ENCODE peak calls at places on chromosome 12, in five cellular contexts. Y, D, J, N and R are unnamed samples.

GRCh38 chr12:93766802-93767523 is 89.8 kb downstream of the CRADD start:
- DNase-seq in J (peak), Y (no peak), D (no peak), N (no peak), R (no peak)

GRCh38 chr12:58288191-58288590 is 346.8 kb downstream of the ATP23 start:
- DNase-seq in J (no peak), N (no peak), D (no peak), Y (no peak), R (no peak)

GRCh38 chr12:32201996-32202395 is 95.3 kb downstream of the BICD1 start:
- DNase-seq in D (no peak), J (no peak), N (no peak), Y (no peak), R (no peak)

GRCh38 chr12:21607701-21608100 is 3.1 kb upstream of the GYS2 start:
- DNase-seq in J (no peak), N (no peak), Y (no peak), D (no peak), R (no peak)

GRCh38 chr12:72071030-72071429 is 132.4 kb downstream of the TPH2 start:
- DNase-seq in N (no peak), J (no peak), D (no peak), Y (no peak), R (no peak)

GRCh38 chr12:58067610-58068387 is 126.4 kb downstream of the ATP23 start:
- DNase-seq in N (no peak), Y (no peak), D (no peak), J (no peak), R (no peak)

GRCh38 chr12:116783503-116784237 is 45.6 kb downstream of the RNFT2 start:
- DNase-seq in N (no peak), D (no peak), J (no peak), Y (no peak), R (no peak)

GRCh38 chr12:106195638-106196037 is 52.2 kb downstream of the CKAP4 start:
- DNase-seq in J (no peak), Y (no peak), D (no peak), N (peak), R (no peak)

GRCh38 chr12:123752046-123752445 is 10.1 kb upstream of the DNAH10 start:
- DNase-seq in D (no peak), Y (no peak), N (no peak), J (no peak), R (no peak)

GRCh38 chr12:1619599-1619998 is 9.4 kb upstream of the WNT5B start:
- DNase-seq in D (peak), Y (no peak), N (no peak), J (no peak), R (peak)

GRCh38 chr12:96442906-96443305 is 42.7 kb upstream of the CDK17 start:
- DNase-seq in D (no peak), J (no peak), Y (no peak), N (no peak), R (no peak)

GRCh38 chr12:48687595-48687994 is 5.6 kb upstream of the KANSL2 start:
- DNase-seq in N (no peak), D (no peak), Y (no peak), J (no peak), R (no peak)

GRCh38 chr12:26691234-26691970 is 141.6 kb downstream of the ITPR2 start:
- DNase-seq in Y (no peak), J (no peak), N (peak), D (no peak), R (no peak)

GRCh38 chr12:52600941-52601481 is at the start of gene KRT72:
- DNase-seq in D (no peak), Y (peak), N (no peak), J (no peak), R (no peak)

GRCh38 chr12:10501031-10501430 is 4.7 kb upstream of the EIF2S3B start:
- DNase-seq in D (no peak), Y (no peak), J (no peak), N (no peak), R (no peak)

GRCh38 chr12:25959069-25959961 is 833 bp downstream of the RASSF8 start:
- DNase-seq in Y (peak), J (peak), N (no peak), D (no peak), R (no peak)

GRCh38 chr12:53006810-53007742 is 820 bp downstream of the EIF4B start:
- DNase-seq in J (peak), N (peak), Y (peak), D (peak), R (peak)

GRCh38 chr12:29309320-29309902 is 71.6 kb downstream of the ERGIC2 start:
- DNase-seq in N (no peak), Y (no peak), J (no peak), D (no peak), R (no peak)

GRCh38 chr12:56032006-56032405 is 9.7 kb upstream of the RPS26 start:
- DNase-seq in J (no peak), D (no peak), Y (no peak), N (no peak), R (no peak)

GRCh38 chr12:51434305-51434704 is 9.7 kb downstream of the SLC4A8 start:
- DNase-seq in N (no peak), D (no peak), J (no peak), Y (no peak), R (no peak)

GRCh38 chr12:106976013-106976658 is 10.8 kb downstream of the MTERF2 start:
- DNase-seq in Y (no peak), D (no peak), N (peak), J (no peak), R (no peak)

GRCh38 chr12:52185400-52185967 is 6.3 kb downstream of the KRT80 start:
- DNase-seq in J (no peak), D (no peak), Y (no peak), N (no peak), R (no peak)

GRCh38 chr12:66107451-66107915 is 23.1 kb downstream of the LLPH start:
- DNase-seq in N (peak), J (no peak), Y (peak), D (peak), R (peak)

GRCh38 chr12:6553051-6553868 is 2.6 kb downstream of the IFFO1 start:
- DNase-seq in Y (no peak), D (no peak), J (no peak), N (no peak), R (no peak)

GRCh38 chr12:92597997-92598396 is 104.8 kb upstream of the PLEKHG7 start:
- DNase-seq in D (no peak), J (no peak), N (no peak), Y (no peak), R (no peak)

GRCh38 chr12:94793191-94793595 is 142.8 kb upstream of the TMCC3 start:
- DNase-seq in J (no peak), N (no peak), Y (no peak), D (no peak), R (no peak)

GRCh38 chr12:27733052-27733656 is 22.5 kb downstream of the MRPS35 start:
- DNase-seq in D (no peak), Y (no peak), J (no peak), N (peak), R (no peak)

GRCh38 chr12:12384601-12385321 is 27.9 kb downstream of the BORCS5 start:
- DNase-seq in D (no peak), J (no peak), Y (no peak), N (peak), R (no peak)

GRCh38 chr12:57609091-57609780 is 2.0 kb upstream of the ARHGEF25 start:
- DNase-seq in D (no peak), Y (peak), J (no peak), N (no peak), R (no peak)

GRCh38 chr12:54404061-54405004 is 14.7 kb downstream of the ITGA5 start:
- DNase-seq in D (no peak), J (no peak), N (peak), Y (peak), R (no peak)

GRCh38 chr12:11622774-11623375 is 26.6 kb upstream of the ETV6 start:
- DNase-seq in N (no peak), Y (no peak), D (peak), J (no peak), R (no peak)

GRCh38 chr12:132858727-132859266 is 28.6 kb downstream of the CHFR start:
- DNase-seq in N (no peak), Y (no peak), J (no peak), D (no peak), R (no peak)

GRCh38 chr12:128792881-128793280 is 30.9 kb downstream of the SLC15A4 start:
- DNase-seq in N (no peak), D (no peak), J (no peak), Y (no peak), R (no peak)

GRCh38 chr12:96810477-96810876 is 96.6 kb upstream of the NEDD1 start:
- DNase-seq in D (no peak), J (no peak), Y (no peak), N (no peak), R (no peak)

GRCh38 chr12:79121486-79121885 is 256.9 kb downstream of the SYT1 start:
- DNase-seq in D (no peak), J (no peak), Y (no peak), N (no peak), R (no peak)

GRCh38 chr12:118135788-118136558 is at the start of gene PEBP1:
- DNase-seq in N (peak), D (peak), Y (peak), J (peak), R (peak)

GRCh38 chr12:45355750-45356149 is 139.9 kb downstream of the ANO6 start:
- DNase-seq in Y (no peak), J (no peak), D (no peak), N (no peak), R (no peak)

GRCh38 chr12:109752117-109753053 is 38.8 kb downstream of the FAM222A start:
- DNase-seq in J (no peak), D (no peak), Y (no peak), N (peak), R (no peak)

GRCh38 chr12:57372233-57372632 is 58.6 kb downstream of the R3HDM2 start:
- DNase-seq in D (no peak), N (no peak), J (no peak), Y (no peak), R (no peak)

GRCh38 chr12:68842784-68843567 is 35.0 kb downstream of the MDM2 start:
- DNase-seq in N (no peak), Y (no peak), J (no peak), D (no peak), R (no peak)

GRCh38 chr12:68846811-68847210 is 38.8 kb downstream of the MDM2 start:
- DNase-seq in N (no peak), J (no peak), Y (no peak), D (no peak), R (no peak)

GRCh38 chr12:68844318-68844745 is 36.4 kb downstream of the MDM2 start:
- DNase-seq in D (no peak), Y (no peak), J (no peak), N (no peak), R (no peak)

GRCh38 chr12:68842123-68842522 is 34.1 kb downstream of the MDM2 start:
- DNase-seq in N (no peak), Y (no peak), D (no peak), J (no peak), R (no peak)

GRCh38 chr12:68844788-68845695 is 37.1 kb downstream of the MDM2 start:
- DNase-seq in J (no peak), Y (no peak), N (no peak), D (no peak), R (no peak)
- TF ChIP-seq POLR2AphosphoS5 in J (no peak), Y (no peak), N (peak), D (peak), R (no peak)

GRCh38 chr12:103840881-103841689 is at the start of gene NT5DC3:
- DNase-seq in J (peak), N (peak), Y (peak), D (peak), R (peak)

GRCh38 chr12:103839893-103840292 is 1.1 kb downstream of the NT5DC3 start:
- DNase-seq in Y (no peak), D (no peak), J (no peak), N (no peak), R (no peak)

GRCh38 chr12:103840399-103840880 is 594 bp downstream of the NT5DC3 start:
- DNase-seq in Y (no peak), D (no peak), J (peak), N (no peak), R (peak)

GRCh38 chr12:103844296-103844695 is 3.3 kb upstream of the NT5DC3 start:
- DNase-seq in N (no peak), Y (no peak), D (no peak), J (no peak), R (no peak)

DNA sequence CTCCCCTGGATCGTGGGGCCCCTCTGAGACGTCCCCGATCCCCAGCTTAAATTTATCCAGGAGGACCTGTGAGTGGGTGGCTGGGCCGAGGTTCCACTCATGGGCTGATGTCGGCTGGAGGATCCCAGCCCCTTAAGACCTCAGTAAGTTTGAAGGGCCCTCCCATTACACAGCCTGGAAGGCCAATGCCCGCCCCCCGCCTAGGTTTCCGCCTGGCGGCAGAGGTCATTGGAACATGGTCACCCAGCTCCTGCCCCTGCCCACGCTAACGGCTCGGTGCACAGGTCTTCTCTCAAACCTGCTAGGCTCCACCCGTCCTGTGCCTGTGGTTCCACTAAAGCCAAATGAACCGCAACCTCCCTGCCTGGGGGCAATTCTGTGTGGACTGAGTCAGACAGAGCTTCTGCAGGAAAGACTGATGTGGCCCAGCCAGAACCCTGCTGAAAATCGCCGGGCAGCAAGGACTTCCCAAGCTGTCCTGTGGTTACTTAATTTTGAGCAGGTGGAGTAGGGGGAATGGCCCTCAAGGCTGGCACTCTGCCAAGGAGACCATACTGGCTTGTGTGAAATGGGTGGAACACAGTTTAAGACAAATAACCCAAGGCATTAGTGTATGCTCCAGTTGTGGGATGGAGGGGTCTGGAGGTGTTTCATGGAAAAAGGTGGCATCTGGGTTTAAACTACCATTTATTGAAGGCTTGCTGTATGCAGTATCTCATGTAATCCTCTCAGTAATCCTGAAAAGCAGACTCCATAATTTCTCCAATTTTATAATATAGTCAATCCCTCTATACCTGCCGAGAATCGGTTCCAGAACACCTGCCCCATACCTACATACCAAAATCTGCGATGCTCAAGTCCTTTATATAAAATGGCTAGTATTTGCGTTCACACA is 903 bp upstream of the NT5DC3 start:
- DNase-seq in J (peak), Y (peak), N (peak), D (no peak), R (peak)
- TF ChIP-seq POLR2A in J (no peak), Y (no peak), N (no peak), D (no peak), R (no peak)

GRCh38 chr12:129900306-129900705 is 3.5 kb downstream of the TMEM132D start:
- DNase-seq in Y (peak), J (no peak), N (no peak), D (no peak), R (no peak)

GRCh38 chr12:129903956-129904769 is at the start of gene TMEM132D:
- DNase-seq in Y (peak), D (no peak), N (no peak), J (no peak), R (no peak)

GRCh38 chr12:129903092-129903945 is 506 bp downstream of the TMEM132D start:
- DNase-seq in Y (peak), N (no peak), J (no peak), D (no peak), R (no peak)

GRCh38 chr12:129902371-129903091 is 1.3 kb downstream of the TMEM132D start:
- DNase-seq in Y (peak), N (no peak), D (no peak), J (no peak), R (no peak)

DNA sequence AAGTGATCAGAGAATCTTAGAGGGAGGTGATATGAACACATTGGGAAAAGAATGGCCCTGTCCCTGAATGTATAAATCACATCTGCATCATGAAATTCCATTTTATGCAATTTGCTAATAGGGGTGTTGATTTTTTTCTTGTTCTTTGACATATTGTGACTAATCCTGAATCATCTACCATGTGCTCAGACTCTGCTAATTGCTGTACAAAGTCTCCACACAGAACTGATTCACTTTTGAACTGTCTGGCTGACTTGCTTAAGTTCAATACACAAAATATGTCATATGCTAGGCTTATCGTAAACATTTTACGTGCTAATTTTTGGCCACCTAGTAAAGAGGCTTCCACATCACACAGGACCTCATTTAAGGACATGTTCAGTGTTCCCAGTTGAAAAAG is 2.6 kb downstream of the TMEM132D start:
- DNase-seq in N (no peak), J (no peak), Y (no peak), D (no peak), R (no peak)
- TF ChIP-seq TAF1 in N (no peak), J (no peak), Y (no peak), D (no peak), R (no peak)

GRCh38 chr12:108358580-108358965 is 19.5 kb upstream of the CMKLR1 start:
- DNase-seq in N (no peak), Y (no peak), J (no peak), D (no peak), R (no peak)

GRCh38 chr12:108360487-108360886 is 21.4 kb upstream of the CMKLR1 start:
- DNase-seq in N (no peak), D (peak), J (peak), Y (no peak), R (no peak)

GRCh38 chr12:108356902-108357806 is 18.0 kb upstream of the CMKLR1 start:
- DNase-seq in J (no peak), D (no peak), N (no peak), Y (no peak), R (no peak)

GRCh38 chr12:108360057-108360456 is 20.9 kb upstream of the CMKLR1 start:
- DNase-seq in Y (no peak), J (no peak), N (no peak), D (no peak), R (no peak)

GRCh38 chr12:108357834-108358579 is 18.9 kb upstream of the CMKLR1 start:
- DNase-seq in D (no peak), Y (no peak), J (no peak), N (no peak), R (no peak)
- TF ChIP-seq POLR2AphosphoS5 in D (no peak), Y (no peak), J (no peak), N (no peak), R (no peak)

DNA sequence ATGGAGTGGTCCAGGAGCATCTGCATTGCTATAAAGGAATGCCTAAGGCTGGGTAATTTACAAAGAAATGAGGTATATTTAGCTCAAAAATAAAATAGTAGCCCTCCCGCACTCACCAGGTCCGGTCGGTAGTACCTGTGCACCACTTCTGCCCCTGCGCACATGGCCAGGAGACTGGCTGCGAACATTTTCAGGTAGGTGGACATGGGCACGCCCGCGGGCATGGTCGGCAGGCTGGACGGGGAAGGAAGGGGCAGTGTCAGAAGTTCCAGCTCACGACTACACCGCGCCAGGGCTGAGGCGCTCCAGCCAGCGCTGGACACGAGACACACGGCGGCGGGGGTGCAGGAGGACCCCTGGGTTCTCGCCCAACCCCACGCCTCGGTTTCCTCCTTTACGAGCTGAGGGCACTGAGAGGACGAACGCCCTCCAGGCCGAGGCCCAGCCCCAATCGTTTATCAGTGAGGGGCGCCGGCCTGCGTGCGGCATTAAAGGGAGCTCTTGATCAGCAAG is 9.1 kb upstream of the TDG start:
- DNase-seq in D (no peak), N (peak), Y (no peak), J (no peak), R (no peak)
- TF ChIP-seq POLR2A in D (no peak), N (no peak), Y (no peak), J (no peak), R (no peak)

DNA sequence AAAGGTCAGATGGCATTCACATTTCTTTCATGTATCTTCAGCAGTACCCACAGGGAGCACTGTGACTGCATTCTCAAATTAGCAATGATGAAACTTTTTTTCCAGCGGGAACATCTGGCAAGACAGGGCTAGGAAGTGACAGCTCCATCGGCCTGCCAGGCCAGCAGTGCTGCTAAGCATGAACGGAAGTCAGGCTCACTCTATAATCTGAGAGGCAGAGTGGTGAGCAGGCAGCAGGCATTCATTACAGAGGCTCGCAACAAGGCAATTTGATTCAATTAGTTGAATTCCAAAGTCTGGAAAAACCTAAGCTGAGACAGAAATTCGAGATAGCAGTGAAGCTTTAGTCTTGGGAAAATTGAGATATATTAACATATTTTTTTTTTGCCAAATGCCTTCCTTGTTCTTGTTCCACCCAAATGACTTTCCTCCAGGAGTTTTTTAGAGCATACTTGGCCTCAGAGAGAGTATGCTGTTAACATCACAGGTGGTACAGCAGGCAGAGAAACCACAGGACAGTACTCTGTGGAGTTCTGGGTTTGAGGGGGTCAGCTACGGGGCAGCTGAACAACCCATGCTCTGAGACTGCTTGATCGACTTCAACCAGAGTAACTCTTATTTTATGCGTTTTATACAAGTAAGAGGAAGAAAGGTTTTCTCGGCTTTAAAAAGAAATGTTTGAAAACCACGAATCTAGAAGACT is 414.9 kb downstream of the APAF1 start:
- DNase-seq in Y (no peak), D (no peak), N (no peak), J (no peak), R (no peak)
- TF ChIP-seq TAF1 in Y (no peak), D (no peak), N (no peak), J (no peak), R (no peak)

GRCh38 chr12:61272441-61272840 is 987.8 kb upstream of the USP15 start:
- DNase-seq in Y (no peak), J (no peak), N (no peak), D (no peak), R (no peak)
- TF ChIP-seq POLR2AphosphoS5 in Y (no peak), J (no peak), N (no peak), D (no peak), R (no peak)